ENCODE peak calls at places on chromosomes 4 and X, in seven cellular contexts. C is esophagus muscularis mucosa; N is activated CD8-positive, alpha-beta memory T cell treated with anti-CD3 and anti-CD28 coated beads, Interleukin-2, amount 50 U/mL, for 48 hours; R is breast epithelium; H is CD8-positive, alpha-beta memory T cell; G is left lung; P is ureter. V is an unnamed sample.

GRCh38 chr4:8765631-8766590 is 105.7 kb downstream of the HMX1 start:
- DNase-seq in R (no peak), C (no peak), G (peak; percentile 18), N (no peak), P (no peak), H (no peak), V (no peak)

GRCh38 chrX:7943600-7944245 is 16.5 kb upstream of the PNPLA4 start:
- DNase-seq in P (no peak), H (no peak), G (no peak), C (no peak), R (no peak), N (no peak), V (no peak)

GRCh38 chrX:129782706-129783105 is 3.0 kb downstream of the SASH3 start:
- DNase-seq in N (no peak), C (no peak), G (no peak), R (no peak), H (no peak), P (no peak), V (no peak)

GRCh38 chr4:155675709-155676429 is 9.2 kb downstream of the GUCY1A1 start:
- DNase-seq in H (no peak), R (no peak), P (no peak), G (no peak), N (no peak), C (no peak), V (no peak)

GRCh38 chrX:7100022-7100421 is 47.5 kb upstream of the STS start:
- DNase-seq in R (no peak), G (no peak), C (no peak), P (no peak), H (no peak), N (no peak), V (no peak)

GRCh38 chr4:76198411-76199237 is 15.0 kb downstream of the SCARB2 start:
- DNase-seq in R (peak; percentile 44), C (peak; percentile 92), G (peak; percentile 79), P (peak; percentile 75), N (peak; percentile 62), H (no peak), V (no peak)

GRCh38 chr4:53712326-53712725 is 121.0 kb upstream of the LNX1 start:
- DNase-seq in H (no peak), G (no peak), C (no peak), N (no peak), R (no peak), P (no peak), V (no peak)

GRCh38 chr4:48334900-48335384 is 6.4 kb upstream of the SLAIN2 start:
- DNase-seq in C (no peak), G (no peak), N (no peak), R (no peak), P (no peak), H (no peak), V (no peak)

GRCh38 chr4:2673157-2673556 is 83.0 kb downstream of the TNIP2 start:
- DNase-seq in R (no peak), P (no peak), H (no peak), C (no peak), G (no peak), N (no peak), V (no peak)

GRCh38 chr4:107666134-107666533 is 53.9 kb downstream of the PAPSS1 start:
- DNase-seq in G (no peak), C (no peak), R (no peak), N (no peak), P (no peak), H (no peak), V (no peak)

GRCh38 chr4:26073886-26074560 is 160.0 kb downstream of the SMIM20 start:
- DNase-seq in G (no peak), H (no peak), P (no peak), N (no peak), C (no peak), R (no peak), V (no peak)

GRCh38 chrX:11787564-11787963 is 29.5 kb downstream of the MSL3 start:
- DNase-seq in G (peak; percentile 55), C (no peak), R (no peak), N (peak; percentile 84), H (peak; percentile 51), P (peak; percentile 67), V (no peak)

GRCh38 chr4:131304686-131305085 is 1844.4 kb upstream of the PCDH10 start:
- DNase-seq in N (no peak), R (no peak), P (no peak), H (no peak), G (no peak), C (no peak), V (no peak)

GRCh38 chrX:109535578-109535977 is 1.1 kb upstream of the NXT2 start:
- DNase-seq in C (no peak), N (no peak), P (no peak), R (no peak), G (no peak), H (no peak), V (no peak)

GRCh38 chr4:836003-836511 is 10.1 kb upstream of the CPLX1 start:
- DNase-seq in P (no peak), G (no peak), R (no peak), C (no peak), N (no peak), H (no peak), V (no peak)

GRCh38 chr4:181939199-181939945 is 303.8 kb upstream of the TENM3 start:
- DNase-seq in N (no peak), P (no peak), G (no peak), R (no peak), C (no peak), H (no peak), V (no peak)

GRCh38 chr4:6329478-6330383 is 60.1 kb downstream of the WFS1 start:
- DNase-seq in G (no peak), P (no peak), R (no peak), H (no peak), C (no peak), N (no peak), V (no peak)

V was measured in type B pancreatic cell.